ENCODE peak calls at places on chromosomes 12 and 14, in ten cellular contexts. A is RWPE1, N is CD14-positive monocyte, G is NCI-H226, L is tibial nerve, J is NCI-H774, C is NCI-H510A, F is Kasumi-1, S is hepatocyte, Y is SW480. Q is an unnamed sample.

GRCh38 chr12:22250762-22251161 is 83.7 kb downstream of the ST8SIA1 start:
- DNase-seq in C (no peak), L (no peak), A (no peak), F (peak), S (no peak), J (no peak), G (no peak), Y (peak), N (no peak), Q (no peak)

GRCh38 chr12:57740656-57741412 is 2.3 kb upstream of the AGAP2 start:
- DNase-seq in C (no peak), G (no peak), Y (no peak), F (peak), S (no peak), J (no peak), L (no peak), N (no peak), A (no peak), Q (no peak)

GRCh38 chr14:96554315-96554910 is 52.2 kb downstream of the PAPOLA start:
- DNase-seq in G (no peak), F (no peak), Y (no peak), L (no peak), A (no peak), J (no peak), S (no peak), N (no peak), C (no peak), Q (no peak)

GRCh38 chr12:55901881-55902490 is 25.7 kb downstream of the PYM1 start:
- DNase-seq in A (no peak), N (no peak), L (no peak), S (no peak), Y (no peak), G (no peak), C (no peak), J (no peak), F (no peak), Q (no peak)

GRCh38 chr12:49673446-49674317 is 33.5 kb downstream of the FMNL3 start:
- DNase-seq in A (no peak), N (no peak), F (no peak), G (no peak), C (peak), J (peak), L (peak), Y (no peak), S (peak), Q (peak)

GRCh38 chr12:54560374-54560858 is 11.0 kb downstream of the PDE1B start:
- DNase-seq in F (no peak), L (peak), A (peak), G (peak), S (peak), C (no peak), J (peak), N (peak), Y (peak), Q (peak)

GRCh38 chr14:74655597-74656389 is 43.8 kb upstream of the LTBP2 start:
- DNase-seq in Y (no peak), A (no peak), G (peak), J (no peak), L (no peak), S (no peak), N (no peak), F (no peak), C (no peak), Q (peak)

GRCh38 chr12:109735825-109736551 is 22.4 kb downstream of the FAM222A start:
- DNase-seq in L (peak), A (no peak), G (no peak), Y (no peak), S (no peak), N (peak), J (no peak), C (no peak), F (no peak), Q (no peak)

GRCh38 chr12:131114331-131114730 is 160.6 kb downstream of the ADGRD1 start:
- DNase-seq in Y (no peak), N (peak), A (no peak), J (no peak), G (no peak), C (no peak), S (no peak), L (no peak), F (no peak), Q (no peak)

GRCh38 chr12:62522984-62523383 is 56.4 kb downstream of the MON2 start:
- DNase-seq in G (no peak), A (no peak), J (no peak), S (no peak), Y (no peak), C (no peak), L (no peak), F (peak), N (no peak), Q (peak)

GRCh38 chr12:42059127-42059526 is 85.5 kb downstream of the GXYLT1 start:
- DNase-seq in G (no peak), A (no peak), J (no peak), N (no peak), L (no peak), C (no peak), S (no peak), Y (no peak), F (no peak), Q (no peak)

GRCh38 chr14:31937730-31938346 is 139.3 kb upstream of the ARHGAP5 start:
- DNase-seq in A (peak), J (no peak), C (no peak), F (peak), S (peak), N (peak), Y (peak), G (peak), L (no peak), Q (peak)

GRCh38 chr14:61524211-61524806 is 171.0 kb upstream of the HIF1A start:
- DNase-seq in G (peak), N (no peak), J (peak), L (no peak), F (no peak), Y (peak), A (no peak), C (peak), S (peak), Q (peak)

GRCh38 chr14:105487449-105487985 is 831 bp downstream of the CRIP1 start:
- DNase-seq in S (no peak), N (peak), Y (no peak), F (no peak), C (no peak), L (no peak), J (peak), A (no peak), G (no peak), Q (no peak)

GRCh38 chr12:89160716-89161123 is 191.6 kb downstream of the DUSP6 start:
- DNase-seq in F (peak), L (no peak), Y (no peak), S (peak), J (no peak), A (peak), C (no peak), G (peak), N (peak), Q (peak)

GRCh38 chr14:58716706-58717105 is 78.9 kb downstream of the DACT1 start:
- DNase-seq in J (no peak), L (no peak), A (no peak), G (no peak), N (no peak), Y (no peak), C (no peak), S (no peak), F (no peak), Q (peak)

GRCh38 chr14:51304956-51305355 is 64.9 kb downstream of the TMX1 start:
- DNase-seq in S (peak), Y (no peak), F (no peak), C (no peak), A (peak), J (no peak), L (no peak), N (no peak), G (peak), Q (peak)

GRCh38 chr12:66239295-66239694 is 50.3 kb downstream of the IRAK3 start:
- DNase-seq in J (no peak), L (no peak), F (no peak), G (no peak), S (no peak), N (no peak), C (no peak), Y (no peak), A (no peak), Q (no peak)

GRCh38 chr12:14207946-14208612 is 157.4 kb upstream of the ATF7IP start:
- DNase-seq in N (no peak), S (peak), G (no peak), C (peak), L (no peak), F (no peak), Y (no peak), J (no peak), A (peak), Q (no peak)

GRCh38 chr12:26843306-26843705 is 10.3 kb upstream of the ITPR2 start:
- DNase-seq in N (no peak), C (no peak), G (no peak), A (no peak), F (no peak), J (no peak), L (no peak), Y (no peak), S (no peak), Q (no peak)

GRCh38 chr12:70255311-70255710 is 12.1 kb downstream of the CNOT2 start:
- DNase-seq in N (no peak), S (no peak), J (no peak), C (no peak), L (no peak), G (no peak), Y (no peak), F (no peak), A (no peak), Q (peak)

GRCh38 chr12:54418441-54419087 is 502 bp downstream of the ITGA5 start:
- DNase-seq in F (no peak), C (no peak), S (no peak), Y (no peak), L (no peak), G (no peak), N (no peak), A (no peak), J (no peak), Q (no peak)

GRCh38 chr12:83827860-83828259 is 1084.7 kb downstream of the SLC6A15 start:
- DNase-seq in Y (no peak), L (no peak), C (no peak), N (no peak), F (no peak), G (peak), A (no peak), S (peak), J (no peak), Q (peak)

GRCh38 chr14:71242237-71242748 is 335.0 kb downstream of the PCNX1 start:
- DNase-seq in F (no peak), S (peak), G (peak), J (no peak), L (no peak), C (no peak), A (no peak), N (no peak), Y (no peak), Q (peak)

GRCh38 chr12:131096681-131097181 is 143.0 kb downstream of the ADGRD1 start:
- DNase-seq in G (no peak), A (no peak), L (peak), F (no peak), Y (no peak), C (no peak), J (no peak), N (peak), S (no peak), Q (no peak)

GRCh38 chr12:124039276-124039675 is 66.3 kb downstream of the ZNF664 start:
- DNase-seq in J (no peak), F (no peak), Y (no peak), N (no peak), A (no peak), S (no peak), G (peak), C (no peak), L (no peak), Q (peak)

GRCh38 chr12:80470403-80470802 is 26.4 kb downstream of the PTPRQ start:
- DNase-seq in C (no peak), N (no peak), J (no peak), Y (no peak), F (no peak), L (no peak), S (no peak), G (no peak), A (no peak), Q (no peak)

GRCh38 chr14:92603309-92604257 is 90.0 kb downstream of the RIN3 start:
- DNase-seq in S (no peak), F (no peak), A (peak), G (peak), N (no peak), Y (peak), C (no peak), L (no peak), J (no peak), Q (peak)

GRCh38 chr12:2667716-2668440 is 126.9 kb upstream of the FKBP4 start:
- DNase-seq in J (no peak), F (no peak), A (no peak), N (no peak), Y (no peak), C (no peak), L (no peak), G (no peak), S (no peak), Q (no peak)

GRCh38 chr14:71135496-71135895 is 228.2 kb downstream of the PCNX1 start:
- DNase-seq in Y (no peak), A (no peak), C (no peak), L (no peak), G (no peak), S (no peak), F (no peak), N (no peak), J (no peak), Q (no peak)

GRCh38 chr14:52926994-52927393 is 23.9 kb downstream of the FERMT2 start:
- DNase-seq in F (no peak), L (no peak), J (no peak), C (no peak), S (no peak), N (no peak), A (no peak), G (peak), Y (no peak), Q (peak)

GRCh38 chr14:99708449-99708848 is 24.4 kb downstream of the CYP46A1 start:
- DNase-seq in C (no peak), Y (no peak), J (no peak), G (no peak), A (no peak), F (no peak), N (no peak), S (no peak), L (no peak), Q (no peak)

GRCh38 chr12:7016958-7017571 is 1.2 kb downstream of the LPCAT3 start:
- DNase-seq in S (no peak), L (no peak), C (no peak), G (no peak), J (no peak), F (no peak), N (no peak), Y (no peak), A (no peak), Q (no peak)

GRCh38 chr14:64762044-64763034 is 58.1 kb downstream of the PLEKHG3 start:
- DNase-seq in N (no peak), A (peak), L (peak), G (peak), F (peak), Y (peak), J (peak), S (peak), C (peak), Q (peak)

GRCh38 chr14:68736519-68736918 is 56.3 kb downstream of the ZFP36L1 start:
- DNase-seq in F (no peak), G (no peak), L (no peak), N (no peak), C (no peak), A (no peak), S (peak), J (no peak), Y (no peak), Q (no peak)

GRCh38 chr14:54475187-54475881 is 13.4 kb downstream of the GMFB start:
- DNase-seq in L (no peak), J (no peak), F (no peak), S (no peak), Y (no peak), C (no peak), A (no peak), G (no peak), N (no peak), Q (peak)

GRCh38 chr12:10849425-10849878 is at the start of gene PRR4:
- DNase-seq in C (no peak), G (no peak), N (no peak), J (no peak), F (peak), S (no peak), Y (no peak), L (no peak), A (no peak), Q (peak)